ENCODE peak calls at places on chromosome X, in nine cellular contexts. One of them, this sample, is unnamed.

GRCh38 chrX:52031371-52031770 is 37.6 kb downstream of the MAGED4B start:
- DNase-seq in upper lobe of left lung: no peak
- DNase-seq in ovary: no peak
- DNase-seq in A549: no peak
- DNase-seq in suprapubic skin: no peak
- DNase-seq in NB4: no peak
- DNase-seq in body of pancreas: no peak
- DNase-seq in HCT116: no peak
- DNase-seq in tibial nerve: no peak
- DNase-seq in this sample: no peak

GRCh38 chrX:111375747-111376146 is 36.2 kb downstream of the DCX start:
- DNase-seq in upper lobe of left lung: no peak
- DNase-seq in ovary: no peak
- DNase-seq in A549: no peak
- DNase-seq in suprapubic skin: no peak
- DNase-seq in NB4: no peak
- DNase-seq in body of pancreas: no peak
- DNase-seq in HCT116: no peak
- DNase-seq in tibial nerve: no peak
- DNase-seq in this sample: no peak

GRCh38 chrX:120299928-120300327 is 11.3 kb downstream of the TMEM255A start:
- DNase-seq in upper lobe of left lung: no peak
- DNase-seq in ovary: no peak
- DNase-seq in A549: peak
- DNase-seq in suprapubic skin: no peak
- DNase-seq in NB4: peak
- DNase-seq in body of pancreas: no peak
- DNase-seq in HCT116: no peak
- DNase-seq in tibial nerve: no peak
- DNase-seq in this sample: no peak

GRCh38 chrX:103847174-103847870 is 15.3 kb upstream of the RAB9B start:
- DNase-seq in upper lobe of left lung: no peak
- DNase-seq in ovary: no peak
- DNase-seq in A549: no peak
- DNase-seq in suprapubic skin: no peak
- DNase-seq in NB4: peak
- DNase-seq in body of pancreas: no peak
- DNase-seq in HCT116: no peak
- DNase-seq in tibial nerve: no peak
- DNase-seq in this sample: no peak

GRCh38 chrX:150088042-150088441 is 149.8 kb upstream of the EOLA2 start:
- DNase-seq in upper lobe of left lung: no peak
- DNase-seq in ovary: no peak
- DNase-seq in A549: no peak
- DNase-seq in suprapubic skin: no peak
- DNase-seq in NB4: no peak
- DNase-seq in body of pancreas: no peak
- DNase-seq in HCT116: no peak
- DNase-seq in tibial nerve: no peak
- DNase-seq in this sample: no peak

GRCh38 chrX:115561605-115562491 is 874 bp downstream of the PLS3 start:
- DNase-seq in upper lobe of left lung: peak
- DNase-seq in ovary: peak
- DNase-seq in A549: peak
- DNase-seq in suprapubic skin: peak
- DNase-seq in NB4: no peak
- DNase-seq in body of pancreas: peak
- DNase-seq in HCT116: no peak
- DNase-seq in tibial nerve: peak
- DNase-seq in this sample: peak

GRCh38 chrX:153299855-153300254 is 21.7 kb downstream of the PNMA6F start:
- DNase-seq in upper lobe of left lung: no peak
- DNase-seq in ovary: no peak
- DNase-seq in A549: no peak
- DNase-seq in suprapubic skin: no peak
- DNase-seq in NB4: no peak
- DNase-seq in body of pancreas: no peak
- DNase-seq in HCT116: no peak
- DNase-seq in tibial nerve: no peak
- DNase-seq in this sample: no peak

GRCh38 chrX:39953027-39953426 is 144.7 kb downstream of the BCOR start:
- DNase-seq in upper lobe of left lung: no peak
- DNase-seq in ovary: no peak
- DNase-seq in A549: no peak
- DNase-seq in suprapubic skin: no peak
- DNase-seq in NB4: no peak
- DNase-seq in body of pancreas: no peak
- DNase-seq in HCT116: no peak
- DNase-seq in tibial nerve: no peak
- DNase-seq in this sample: no peak

GRCh38 chrX:110531873-110532272 is 173.2 kb downstream of the RTL9 start:
- DNase-seq in upper lobe of left lung: no peak
- DNase-seq in ovary: no peak
- DNase-seq in A549: no peak
- DNase-seq in suprapubic skin: no peak
- DNase-seq in NB4: no peak
- DNase-seq in body of pancreas: no peak
- DNase-seq in HCT116: no peak
- DNase-seq in tibial nerve: no peak
- DNase-seq in this sample: no peak

GRCh38 chrX:106999002-106999975 is 723 bp downstream of the MORC4 start:
- DNase-seq in upper lobe of left lung: peak
- DNase-seq in ovary: peak
- DNase-seq in A549: peak
- DNase-seq in suprapubic skin: peak
- DNase-seq in NB4: peak
- DNase-seq in body of pancreas: peak
- DNase-seq in HCT116: peak
- DNase-seq in tibial nerve: peak
- DNase-seq in this sample: peak

GRCh38 chrX:19684265-19684664 is 169.0 kb upstream of the MAP3K15 start:
- DNase-seq in upper lobe of left lung: no peak
- DNase-seq in ovary: no peak
- DNase-seq in A549: no peak
- DNase-seq in suprapubic skin: no peak
- DNase-seq in NB4: no peak
- DNase-seq in body of pancreas: no peak
- DNase-seq in HCT116: no peak
- DNase-seq in tibial nerve: no peak
- DNase-seq in this sample: no peak
- TF ChIP-seq POLR2A in upper lobe of left lung: no peak
- TF ChIP-seq POLR2A in ovary: no peak
- TF ChIP-seq POLR2A in A549: no peak
- TF ChIP-seq POLR2A in suprapubic skin: no peak
- TF ChIP-seq POLR2A in NB4: no peak
- TF ChIP-seq POLR2A in body of pancreas: no peak
- TF ChIP-seq POLR2A in HCT116: no peak
- TF ChIP-seq POLR2A in tibial nerve: no peak
- TF ChIP-seq POLR2A in this sample: no peak

DNA sequence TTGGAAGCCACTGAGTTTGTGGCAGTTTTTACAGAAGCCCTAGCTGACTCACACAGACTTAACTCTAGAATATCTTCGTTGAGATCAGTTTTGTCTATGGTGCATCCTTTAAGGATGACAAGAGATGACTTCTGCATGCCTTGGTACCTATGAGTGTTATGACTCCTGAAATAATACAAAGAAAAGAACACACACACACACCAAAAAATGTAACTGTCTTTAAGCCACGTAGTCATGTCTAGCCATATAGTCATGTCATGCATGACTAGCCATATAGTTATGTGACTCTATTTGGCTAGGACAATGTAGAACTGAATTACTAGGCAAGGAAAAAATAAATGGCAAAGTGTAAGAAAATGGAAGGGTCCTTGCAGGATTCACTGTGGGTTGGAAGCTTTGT is 447.8 kb downstream of the NLGN4X start:
- DNase-seq in upper lobe of left lung: no peak
- DNase-seq in ovary: no peak
- DNase-seq in A549: no peak
- DNase-seq in suprapubic skin: no peak
- DNase-seq in NB4: no peak
- DNase-seq in body of pancreas: no peak
- DNase-seq in HCT116: no peak
- DNase-seq in tibial nerve: no peak
- DNase-seq in this sample: no peak
- TF ChIP-seq POLR2A in upper lobe of left lung: no peak
- TF ChIP-seq POLR2A in ovary: no peak
- TF ChIP-seq POLR2A in A549: no peak
- TF ChIP-seq POLR2A in suprapubic skin: no peak
- TF ChIP-seq POLR2A in NB4: no peak
- TF ChIP-seq POLR2A in body of pancreas: no peak
- TF ChIP-seq POLR2A in HCT116: no peak
- TF ChIP-seq POLR2A in tibial nerve: no peak
- TF ChIP-seq POLR2A in this sample: no peak

GRCh38 chrX:136255543-136255942 is 4.3 kb upstream of the MAP7D3 start:
- DNase-seq in upper lobe of left lung: no peak
- DNase-seq in ovary: no peak
- DNase-seq in A549: no peak
- DNase-seq in suprapubic skin: no peak
- DNase-seq in NB4: no peak
- DNase-seq in body of pancreas: no peak
- DNase-seq in HCT116: no peak
- DNase-seq in tibial nerve: peak
- DNase-seq in this sample: no peak
- TF ChIP-seq POLR2A in upper lobe of left lung: no peak
- TF ChIP-seq POLR2A in ovary: no peak
- TF ChIP-seq POLR2A in A549: no peak
- TF ChIP-seq POLR2A in suprapubic skin: no peak
- TF ChIP-seq POLR2A in NB4: no peak
- TF ChIP-seq POLR2A in body of pancreas: no peak
- TF ChIP-seq POLR2A in HCT116: no peak
- TF ChIP-seq POLR2A in tibial nerve: no peak
- TF ChIP-seq POLR2A in this sample: no peak

DNA sequence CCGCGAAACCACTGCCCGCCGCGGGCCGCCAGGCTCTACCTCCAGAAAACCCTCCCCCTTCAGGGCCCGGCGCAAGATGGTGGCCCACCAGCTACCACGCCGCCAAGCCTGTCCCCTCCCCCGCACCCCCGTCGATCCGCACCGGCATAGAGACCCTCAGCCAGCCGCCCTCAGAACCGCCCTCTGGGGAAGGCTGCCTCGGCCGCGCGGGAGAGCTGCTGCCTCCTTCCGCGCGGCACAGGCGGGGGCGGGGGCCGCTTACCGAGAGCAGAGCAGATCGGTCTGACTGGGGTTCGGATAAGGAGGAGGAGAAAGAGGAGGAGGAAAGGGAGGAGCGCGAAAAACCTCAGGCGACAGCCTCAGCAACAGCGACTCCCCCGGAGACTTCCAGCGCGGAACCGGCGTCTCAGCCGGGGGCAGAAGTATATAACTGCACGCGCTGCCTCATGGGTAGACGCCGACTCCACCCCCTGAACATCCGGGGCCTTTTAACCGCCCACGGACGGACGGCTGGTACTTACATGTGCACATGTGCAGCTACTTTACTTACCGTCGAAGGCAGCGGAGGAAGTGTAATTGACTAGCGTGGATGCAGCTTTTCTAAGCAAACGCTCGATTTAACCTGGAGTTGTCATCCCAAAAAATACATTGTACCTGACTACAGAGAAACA is at the start of gene ZNF280C:
- DNase-seq in upper lobe of left lung: peak
- DNase-seq in ovary: peak
- DNase-seq in A549: peak
- DNase-seq in suprapubic skin: peak
- DNase-seq in NB4: peak
- DNase-seq in body of pancreas: peak
- DNase-seq in HCT116: peak
- DNase-seq in tibial nerve: peak
- DNase-seq in this sample: peak
- TF ChIP-seq POLR2A in upper lobe of left lung: peak
- TF ChIP-seq POLR2A in ovary: peak
- TF ChIP-seq POLR2A in A549: peak
- TF ChIP-seq POLR2A in suprapubic skin: peak
- TF ChIP-seq POLR2A in NB4: peak
- TF ChIP-seq POLR2A in body of pancreas: peak
- TF ChIP-seq POLR2A in HCT116: peak
- TF ChIP-seq POLR2A in tibial nerve: peak
- TF ChIP-seq POLR2A in this sample: no peak